ENCODE peak calls at places on chromosomes 13 and 19, in five cellular contexts. One of them, this sample, is unnamed.

GRCh38 chr19:51729781-51730180 is 6.0 kb upstream of the HAS1 start:
- DNase-seq in body of pancreas: no peak
- DNase-seq in NCI-H1092 treated with DMSO at 0.1 percent for 48 hours: no peak
- DNase-seq in nephron progenitor cell: no peak
- DNase-seq in NCI-H345: no peak
- DNase-seq in this sample: no peak

GRCh38 chr19:7767487-7767886 is 4.4 kb downstream of the CLEC4M start:
- DNase-seq in NCI-H1092 treated with DMSO at 0.1 percent for 48 hours: no peak
- DNase-seq in nephron progenitor cell: no peak
- DNase-seq in NCI-H345: no peak
- DNase-seq in body of pancreas: no peak
- DNase-seq in this sample: no peak

GRCh38 chr13:44690376-44690775 is 114.2 kb upstream of the TSC22D1 start:
- DNase-seq in NCI-H1092 treated with DMSO at 0.1 percent for 48 hours: no peak
- DNase-seq in NCI-H345: no peak
- DNase-seq in nephron progenitor cell: no peak
- DNase-seq in body of pancreas: no peak
- DNase-seq in this sample: no peak

GRCh38 chr19:18286973-18287635 is 5.7 kb upstream of the JUND start:
- DNase-seq in NCI-H345: no peak
- DNase-seq in nephron progenitor cell: no peak
- DNase-seq in NCI-H1092 treated with DMSO at 0.1 percent for 48 hours: no peak
- DNase-seq in body of pancreas: no peak
- DNase-seq in this sample: no peak

GRCh38 chr19:47686679-47687450 is 26.4 kb upstream of the EHD2 start:
- DNase-seq in NCI-H345: no peak
- DNase-seq in NCI-H1092 treated with DMSO at 0.1 percent for 48 hours: no peak
- DNase-seq in body of pancreas: no peak
- DNase-seq in nephron progenitor cell: no peak
- DNase-seq in this sample: no peak

GRCh38 chr13:44698076-44698475 is 121.9 kb upstream of the TSC22D1 start:
- DNase-seq in NCI-H345: no peak
- DNase-seq in nephron progenitor cell: peak; percentile 4
- DNase-seq in NCI-H1092 treated with DMSO at 0.1 percent for 48 hours: no peak
- DNase-seq in body of pancreas: no peak
- DNase-seq in this sample: no peak

GRCh38 chr19:34393031-34393430 is 11.2 kb upstream of the PDCD2L start:
- DNase-seq in body of pancreas: no peak
- DNase-seq in NCI-H1092 treated with DMSO at 0.1 percent for 48 hours: no peak
- DNase-seq in NCI-H345: no peak
- DNase-seq in nephron progenitor cell: no peak
- DNase-seq in this sample: no peak

GRCh38 chr13:25657062-25657588 is 285.4 kb downstream of the ATP8A2 start:
- DNase-seq in NCI-H1092 treated with DMSO at 0.1 percent for 48 hours: no peak
- DNase-seq in body of pancreas: no peak
- DNase-seq in nephron progenitor cell: peak; percentile 46
- DNase-seq in NCI-H345: no peak
- DNase-seq in this sample: no peak

GRCh38 chr13:64985075-64985474 is 2245.1 kb downstream of the PCDH9 start:
- DNase-seq in NCI-H1092 treated with DMSO at 0.1 percent for 48 hours: no peak
- DNase-seq in NCI-H345: no peak
- DNase-seq in body of pancreas: no peak
- DNase-seq in nephron progenitor cell: no peak
- DNase-seq in this sample: no peak

GRCh38 chr13:20331419-20331818 is 99.3 kb upstream of the GJB6 start:
- DNase-seq in NCI-H1092 treated with DMSO at 0.1 percent for 48 hours: no peak
- DNase-seq in nephron progenitor cell: no peak
- DNase-seq in body of pancreas: no peak
- DNase-seq in NCI-H345: no peak
- DNase-seq in this sample: no peak

GRCh38 chr19:1847684-1848398 is 442 bp downstream of the REXO1 start:
- DNase-seq in body of pancreas: no peak
- DNase-seq in NCI-H1092 treated with DMSO at 0.1 percent for 48 hours: peak; percentile 8
- DNase-seq in nephron progenitor cell: peak; percentile 63
- DNase-seq in NCI-H345: no peak
- DNase-seq in this sample: no peak

GRCh38 chr19:6925801-6926751 is 38.7 kb downstream of the ADGRE1 start:
- DNase-seq in body of pancreas: no peak
- DNase-seq in NCI-H1092 treated with DMSO at 0.1 percent for 48 hours: no peak
- DNase-seq in NCI-H345: no peak
- DNase-seq in nephron progenitor cell: no peak
- DNase-seq in this sample: no peak

GRCh38 chr13:84192125-84192524 is 309.9 kb upstream of the SLITRK1 start:
- DNase-seq in nephron progenitor cell: no peak
- DNase-seq in NCI-H345: no peak
- DNase-seq in NCI-H1092 treated with DMSO at 0.1 percent for 48 hours: no peak
- DNase-seq in body of pancreas: no peak
- DNase-seq in this sample: no peak

GRCh38 chr19:41821003-41821735 is 23.3 kb downstream of the LYPD4 start:
- DNase-seq in NCI-H1092 treated with DMSO at 0.1 percent for 48 hours: peak; percentile 76
- DNase-seq in nephron progenitor cell: peak; percentile 22
- DNase-seq in NCI-H345: peak; percentile 63
- DNase-seq in body of pancreas: peak; percentile 38
- DNase-seq in this sample: peak; percentile 77

GRCh38 chr19:40466219-40467006 is at the start of gene SPTBN4:
- DNase-seq in NCI-H345: no peak
- DNase-seq in body of pancreas: peak; percentile 38
- DNase-seq in nephron progenitor cell: peak; percentile 37
- DNase-seq in NCI-H1092 treated with DMSO at 0.1 percent for 48 hours: no peak
- DNase-seq in this sample: no peak

GRCh38 chr19:55820037-55820436 is 11.8 kb downstream of the NLRP11 start:
- DNase-seq in NCI-H345: no peak
- DNase-seq in nephron progenitor cell: no peak
- DNase-seq in body of pancreas: no peak
- DNase-seq in NCI-H1092 treated with DMSO at 0.1 percent for 48 hours: no peak
- DNase-seq in this sample: no peak

GRCh38 chr13:28568286-28568685 is 73.4 kb upstream of the FLT1 start:
- DNase-seq in NCI-H345: peak; percentile 17
- DNase-seq in nephron progenitor cell: no peak
- DNase-seq in NCI-H1092 treated with DMSO at 0.1 percent for 48 hours: no peak
- DNase-seq in body of pancreas: peak; percentile 94
- DNase-seq in this sample: no peak

GRCh38 chr13:37995052-37995451 is 125.5 kb upstream of the TRPC4 start:
- DNase-seq in body of pancreas: no peak
- DNase-seq in nephron progenitor cell: peak; percentile 13
- DNase-seq in NCI-H345: no peak
- DNase-seq in NCI-H1092 treated with DMSO at 0.1 percent for 48 hours: peak; percentile 41
- DNase-seq in this sample: peak; percentile 72

GRCh38 chr19:51006406-51006805 is 5.0 kb upstream of the KLK8 start:
- DNase-seq in NCI-H345: no peak
- DNase-seq in NCI-H1092 treated with DMSO at 0.1 percent for 48 hours: no peak
- DNase-seq in body of pancreas: no peak
- DNase-seq in nephron progenitor cell: no peak
- DNase-seq in this sample: no peak

GRCh38 chr19:58196911-58197616 is 14.2 kb downstream of the ZNF274 start:
- DNase-seq in NCI-H345: no peak
- DNase-seq in NCI-H1092 treated with DMSO at 0.1 percent for 48 hours: no peak
- DNase-seq in nephron progenitor cell: no peak
- DNase-seq in body of pancreas: no peak
- DNase-seq in this sample: no peak

GRCh38 chr19:6464070-6464873 is at the start of gene CRB3:
- DNase-seq in NCI-H1092 treated with DMSO at 0.1 percent for 48 hours: no peak
- DNase-seq in body of pancreas: peak; percentile 99
- DNase-seq in nephron progenitor cell: peak; percentile 36
- DNase-seq in NCI-H345: peak; percentile 91
- DNase-seq in this sample: no peak

GRCh38 chr13:24923305-24923640 is 159.3 kb downstream of the RNF17 start:
- DNase-seq in NCI-H345: peak; percentile 2
- DNase-seq in body of pancreas: no peak
- DNase-seq in NCI-H1092 treated with DMSO at 0.1 percent for 48 hours: no peak
- DNase-seq in nephron progenitor cell: no peak
- DNase-seq in this sample: no peak

GRCh38 chr19:34150558-34150957 is 21.7 kb upstream of the LSM14A start:
- DNase-seq in nephron progenitor cell: no peak
- DNase-seq in body of pancreas: no peak
- DNase-seq in NCI-H345: no peak
- DNase-seq in NCI-H1092 treated with DMSO at 0.1 percent for 48 hours: no peak
- DNase-seq in this sample: no peak

GRCh38 chr13:38520041-38520440 is 166.8 kb upstream of the FREM2 start:
- DNase-seq in nephron progenitor cell: no peak
- DNase-seq in NCI-H1092 treated with DMSO at 0.1 percent for 48 hours: no peak
- DNase-seq in NCI-H345: no peak
- DNase-seq in body of pancreas: no peak
- DNase-seq in this sample: no peak

GRCh38 chr19:3471954-3472655 is 8.2 kb downstream of the SMIM24 start:
- DNase-seq in NCI-H345: peak; percentile 4
- DNase-seq in NCI-H1092 treated with DMSO at 0.1 percent for 48 hours: no peak
- DNase-seq in nephron progenitor cell: peak; percentile 66
- DNase-seq in body of pancreas: no peak
- DNase-seq in this sample: no peak

GRCh38 chr13:102236830-102237621 is 164.8 kb downstream of the FGF14 start:
- DNase-seq in body of pancreas: no peak
- DNase-seq in nephron progenitor cell: no peak
- DNase-seq in NCI-H345: peak; percentile 6
- DNase-seq in NCI-H1092 treated with DMSO at 0.1 percent for 48 hours: no peak
- DNase-seq in this sample: no peak

GRCh38 chr13:28297341-28297740 is 159.0 kb downstream of the PAN3 start:
- DNase-seq in nephron progenitor cell: peak; percentile 25
- DNase-seq in body of pancreas: no peak
- DNase-seq in NCI-H1092 treated with DMSO at 0.1 percent for 48 hours: no peak
- DNase-seq in NCI-H345: no peak
- DNase-seq in this sample: no peak

GRCh38 chr13:41127746-41128145 is 4.9 kb downstream of the KBTBD6 start:
- DNase-seq in NCI-H345: no peak
- DNase-seq in body of pancreas: no peak
- DNase-seq in nephron progenitor cell: no peak
- DNase-seq in NCI-H1092 treated with DMSO at 0.1 percent for 48 hours: no peak
- DNase-seq in this sample: no peak